ENCODE peak calls at places on chromosomes 4 and X, in five cellular contexts. K, R, W, D and I are unnamed samples. For H3K9me3, the result is how much of the 10 kb centered on the place peaks cover.

GRCh38 chr4:122889726-122890125 is 32.7 kb downstream of the NUDT6 start:
- DNase-seq in K (no peak), R (no peak), W (no peak), D (no peak), I (no peak)

GRCh38 chrX:20252392-20253231 is 14.1 kb downstream of the RPS6KA3 start:
- DNase-seq in K (peak), R (peak), W (peak), D (no peak), I (peak)

GRCh38 chrX:17706676-17707075 is 30.6 kb upstream of the SCML1 start:
- DNase-seq in K (no peak), R (peak), W (no peak), D (no peak), I (no peak)

GRCh38 chr4:47933798-47934197 is 19.4 kb upstream of the NFXL1 start:
- DNase-seq in K (no peak), R (peak), W (no peak), D (no peak), I (peak)

GRCh38 chr4:182648766-182649165 is 268.4 kb downstream of the DCTD start:
- DNase-seq in K (no peak), R (no peak), W (no peak), D (no peak), I (no peak)

GRCh38 chrX:106246511-106246910 is 78.4 kb downstream of the PWWP3B start:
- DNase-seq in K (no peak), R (no peak), W (no peak), D (no peak), I (no peak)

GRCh38 chr4:168695288-168695687 is 198.4 kb downstream of the PALLD start:
- DNase-seq in K (no peak), R (no peak), W (no peak), D (no peak), I (no peak)

GRCh38 chrX:135328421-135329005 is 19.2 kb downstream of the ETDC start:
- DNase-seq in K (no peak), R (no peak), W (no peak), D (no peak), I (no peak)

GRCh38 chr4:32748061-32748460 is 2027.9 kb downstream of the PCDH7 start:
- DNase-seq in K (no peak), R (no peak), W (no peak), D (no peak), I (no peak)

GRCh38 chr4:1578301-1578781 is 105.8 kb downstream of the FAM53A start:
- DNase-seq in K (no peak), R (no peak), W (no peak), D (no peak), I (no peak)

GRCh38 chr4:3347871-3348270 is 55.0 kb downstream of the RGS12 start:
- DNase-seq in K (no peak), R (no peak), W (no peak), D (no peak), I (no peak)

GRCh38 chr4:7828011-7828720 is 111.5 kb downstream of the AFAP1 start:
- DNase-seq in K (no peak), R (no peak), W (no peak), D (no peak), I (no peak)

GRCh38 chr4:155032521-155033229 is 175.8 kb upstream of the NPY2R start:
- DNase-seq in K (no peak), R (no peak), W (no peak), D (peak), I (no peak)

DNA sequence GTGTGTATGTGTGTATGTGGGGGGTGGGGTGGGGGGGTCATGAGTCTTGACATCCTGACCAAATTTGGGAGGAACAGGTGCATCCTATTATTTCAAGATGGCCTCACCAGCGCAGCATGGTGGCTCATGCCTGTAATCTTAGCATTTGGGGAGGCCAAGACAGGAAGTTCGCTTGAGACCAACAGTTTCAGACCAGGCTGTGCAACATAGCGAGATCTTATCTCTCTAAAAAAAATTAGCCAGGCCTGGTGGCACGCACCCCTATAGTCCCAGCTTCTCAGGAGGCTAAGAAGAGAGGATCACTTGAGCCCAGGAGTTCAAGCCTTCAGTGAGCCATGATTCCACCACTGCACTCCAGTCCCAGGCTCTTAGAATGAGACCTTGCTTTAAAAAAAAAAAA is 47.0 kb upstream of the DHRSX start:
- DNase-seq in K (no peak), R (no peak), W (no peak), D (no peak), I (no peak)
- TF ChIP-seq SP1 in K (no peak), R (no peak), W (no peak), D (no peak), I (no peak)

DNA sequence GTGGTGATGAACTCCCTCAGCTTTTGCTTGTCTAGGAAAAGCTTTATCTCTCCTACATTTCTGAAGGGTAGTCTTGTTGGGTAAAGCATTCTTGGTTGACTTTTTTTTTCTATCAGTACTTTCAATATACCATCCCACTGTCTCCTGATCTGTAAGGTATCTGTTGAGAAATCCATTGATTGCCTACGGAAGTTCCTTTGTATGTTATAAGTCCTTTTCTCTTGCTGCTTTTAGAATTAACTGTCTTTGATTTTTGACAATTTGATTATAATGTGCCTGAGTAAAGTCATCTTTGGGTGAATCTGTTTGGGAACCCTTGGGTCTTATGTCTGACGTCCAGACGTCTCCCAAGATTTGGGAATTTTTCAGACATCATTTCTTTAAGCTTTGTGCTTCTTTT is 30.8 kb downstream of the SCLT1 start:
- DNase-seq in K (no peak), R (no peak), W (no peak), D (no peak), I (no peak)
- H3K9me3 ChIP-seq in K (under half), R (half or more), W (under half), D (under half), I (under half)

GRCh38 chr4:21769404-21770147 is 179.0 kb downstream of the KCNIP4 start:
- DNase-seq in K (no peak), R (no peak), W (no peak), D (no peak), I (no peak)

GRCh38 chr4:21763865-21764264 is 184.7 kb downstream of the KCNIP4 start:
- DNase-seq in K (no peak), R (no peak), W (no peak), D (no peak), I (no peak)

GRCh38 chr4:21765810-21766407 is 182.7 kb downstream of the KCNIP4 start:
- DNase-seq in K (peak), R (peak), W (peak), D (no peak), I (peak)

GRCh38 chr4:21768349-21769310 is 179.9 kb downstream of the KCNIP4 start:
- DNase-seq in K (no peak), R (peak), W (peak), D (no peak), I (peak)
- TF ChIP-seq SP1 in K (no peak), R (no peak), W (no peak), D (no peak), I (no peak)

GRCh38 chrX:40152173-40152705 is 54.5 kb upstream of the BCOR start:
- DNase-seq in K (no peak), R (no peak), W (no peak), D (no peak), I (peak)
- H3K9me3 ChIP-seq in K (under half), R (under half), W (under half), D (under half), I (under half)

GRCh38 chr4:6308890-6309643 is 39.4 kb downstream of the WFS1 start:
- DNase-seq in K (no peak), R (peak), W (no peak), D (no peak), I (no peak)
- TF ChIP-seq SP1 in K (no peak), R (peak), W (no peak), D (no peak), I (no peak)